ENCODE peak calls at places on chromosomes 7 and 10, in ten cellular contexts. B is foreskin melanocyte; V is choroid plexus epithelial cell; S is ascending aorta; Q is kidney; I is naive thymus-derived CD4-positive, alpha-beta T cell; P is frontal cortex; N is activated CD8-positive, alpha-beta memory T cell treated with anti-CD3 and anti-CD28 coated beads, Interleukin-2, amount 50 U/mL, for 48 hours; G is NCI-H1105; R is EL. E is an unnamed sample.

GRCh38 chr7:151631149-151631967 is 111.7 kb upstream of the RHEB start:
- DNase-seq in P (no peak), R (peak; percentile 45), B (no peak), G (peak; percentile 39), V (peak; percentile 42), S (no peak), Q (no peak), I (no peak), N (no peak), E (no peak)

GRCh38 chr7:56051339-56052191 is at the start of the genes CCT6A and PSPH:
- DNase-seq in G (peak; percentile 98), I (peak; percentile 79), B (peak; percentile 97), S (peak; percentile 87), N (peak; percentile 96), V (peak; percentile 99), Q (peak; percentile 99), P (peak; percentile 98), R (peak; percentile 99), E (peak; percentile 94)

GRCh38 chr10:21175797-21176196 is 278.7 kb upstream of the NEBL start:
- DNase-seq in I (no peak), R (no peak), N (no peak), B (no peak), S (no peak), V (no peak), G (no peak), P (no peak), Q (no peak), E (no peak)

GRCh38 chr10:89515031-89515841 is 20.2 kb downstream of the SLC16A12 start:
- DNase-seq in V (peak; percentile 99), N (no peak), B (peak; percentile 60), R (peak; percentile 98), Q (no peak), G (no peak), I (no peak), S (no peak), P (no peak), E (no peak)

GRCh38 chr7:106009511-106010226 is 46.6 kb downstream of the CDHR3 start:
- DNase-seq in N (peak; percentile 91), V (peak; percentile 96), S (peak; percentile 54), B (peak; percentile 99), I (peak; percentile 83), G (peak; percentile 63), Q (peak; percentile 94), R (peak; percentile 98), P (peak; percentile 71), E (peak; percentile 57)

GRCh38 chr10:52011113-52011512 is 303.0 kb upstream of the DKK1 start:
- DNase-seq in S (no peak), G (no peak), V (no peak), B (no peak), R (no peak), P (no peak), Q (no peak), I (no peak), N (no peak), E (no peak)

GRCh38 chr7:2363283-2363682 is 8.7 kb downstream of the EIF3B start:
- DNase-seq in N (no peak), V (no peak), Q (no peak), P (no peak), B (no peak), G (no peak), I (no peak), R (no peak), S (no peak), E (no peak)

GRCh38 chr7:157652161-157652953 is 315.6 kb downstream of the DNAJB6 start:
- DNase-seq in B (no peak), I (no peak), Q (no peak), V (no peak), N (no peak), R (no peak), P (no peak), S (no peak), G (no peak), E (no peak)

GRCh38 chr7:29146082-29146706 is at the start of gene CPVL:
- DNase-seq in R (peak; percentile 2), I (no peak), G (peak; percentile 77), P (no peak), N (no peak), B (peak; percentile 24), S (peak; percentile 24), V (no peak), Q (peak; percentile 90), E (no peak)

GRCh38 chr7:158123214-158123613 is 464.4 kb downstream of the PTPRN2 start:
- DNase-seq in P (no peak), V (no peak), Q (peak; percentile 63), G (no peak), R (no peak), I (no peak), B (no peak), S (no peak), N (no peak), E (no peak)

GRCh38 chr7:47195641-47196040 is 386.3 kb downstream of the TNS3 start:
- DNase-seq in V (no peak), N (no peak), S (no peak), P (no peak), R (no peak), G (no peak), I (no peak), Q (no peak), B (no peak), E (no peak)

GRCh38 chr7:108418941-108419340 is 37.3 kb downstream of the NRCAM start:
- DNase-seq in Q (no peak), N (no peak), S (no peak), R (no peak), V (no peak), I (no peak), G (no peak), B (no peak), P (no peak), E (no peak)

GRCh38 chr7:127632276-127632910 is 14.5 kb upstream of the PAX4 start:
- DNase-seq in B (no peak), S (no peak), N (no peak), G (no peak), Q (no peak), P (no peak), R (peak; percentile 87), I (no peak), V (no peak), E (no peak)

GRCh38 chr10:130897815-130898214 is 413.7 kb downstream of the TCERG1L start:
- DNase-seq in S (no peak), Q (no peak), R (no peak), I (no peak), N (no peak), P (no peak), V (no peak), B (no peak), G (no peak), E (no peak)

GRCh38 chr10:81679291-81679690 is 195.7 kb upstream of the NRG3 start:
- DNase-seq in N (no peak), V (no peak), I (no peak), S (no peak), B (no peak), P (no peak), Q (no peak), R (no peak), G (no peak), E (no peak)

GRCh38 chr7:151565541-151565940 is 45.8 kb upstream of the RHEB start:
- DNase-seq in V (peak; percentile 63), S (no peak), R (peak; percentile 42), N (no peak), B (no peak), P (no peak), I (no peak), G (no peak), Q (no peak), E (no peak)

GRCh38 chr7:29239638-29240037 is 45.1 kb downstream of the CHN2 start:
- DNase-seq in I (no peak), G (no peak), R (peak; percentile 7), B (no peak), P (no peak), N (no peak), S (no peak), V (peak; percentile 4), Q (no peak), E (peak; percentile 2)

GRCh38 chr10:132541601-132542011 is 4.0 kb downstream of the INPP5A start:
- DNase-seq in Q (no peak), B (no peak), P (no peak), S (no peak), R (no peak), N (no peak), I (no peak), V (no peak), G (no peak), E (no peak)

E was measured in CD4-positive, CD25-positive, alpha-beta regulatory T cell.